ENCODE peak calls at places on chromosome 11, in seven cellular contexts. V is A549; W is cardiac muscle cell; E is AG04449; A is fibroblast of pulmonary artery; T is stimulated activated CD8-positive, alpha-beta memory T cell treated with anti-CD3 and anti-CD28 coated beads, Interleukin-15, amount 100 ng/mL, for 24 hours; F is pulmonary artery endothelial cell. S is an unnamed sample.

GRCh38 chr11:120134106-120134930 is 3.6 kb downstream of the TRIM29 start:
- DNase-seq in W (no peak), E (no peak), T (no peak), F (no peak), A (no peak), V (no peak), S (no peak)

GRCh38 chr11:2247496-2247895 is 22.9 kb downstream of the ASCL2 start:
- DNase-seq in E (no peak), W (no peak), F (no peak), T (no peak), A (no peak), V (no peak), S (no peak)

GRCh38 chr11:128437137-128437536 is 150.2 kb downstream of the ETS1 start:
- DNase-seq in A (peak), T (no peak), E (peak), V (no peak), W (peak), F (peak), S (no peak)

GRCh38 chr11:65382036-65382803 is at the start of gene SLC25A45:
- DNase-seq in V (peak), A (peak), F (peak), W (peak), E (peak), T (peak), S (peak)

GRCh38 chr11:59204736-59205135 is 8.0 kb downstream of the MPEG1 start:
- DNase-seq in T (no peak), W (no peak), V (no peak), A (no peak), F (no peak), E (no peak), S (no peak)

GRCh38 chr11:119626197-119626909 is 102.6 kb downstream of the NECTIN1 start:
- DNase-seq in W (no peak), V (no peak), T (no peak), A (no peak), E (no peak), F (no peak), S (no peak)

GRCh38 chr11:57585301-57585700 is 12.2 kb upstream of the SERPING1 start:
- DNase-seq in F (no peak), W (no peak), E (no peak), A (no peak), V (no peak), T (no peak), S (no peak)

GRCh38 chr11:1130276-1131032 is 27.3 kb upstream of the MUC5AC start:
- DNase-seq in A (no peak), V (no peak), T (no peak), E (no peak), F (no peak), W (no peak), S (no peak)

GRCh38 chr11:802018-802617 is 2.9 kb downstream of the PIDD1 start:
- DNase-seq in V (no peak), E (no peak), T (no peak), W (no peak), F (no peak), A (no peak), S (no peak)

GRCh38 chr11:96394773-96395172 is 5.0 kb downstream of the JRKL start:
- DNase-seq in E (no peak), F (no peak), W (no peak), T (no peak), V (no peak), A (no peak), S (no peak)

GRCh38 chr11:100730266-100730665 is 43.2 kb downstream of the ARHGAP42 start:
- DNase-seq in F (no peak), A (no peak), W (peak), T (no peak), E (peak), V (no peak), S (peak)

GRCh38 chr11:19919050-19919561 is 206.5 kb downstream of the NAV2 start:
- DNase-seq in E (peak), F (peak), W (peak), V (peak), A (peak), T (no peak), S (peak)

GRCh38 chr11:8832571-8833260 is 78.3 kb upstream of the AKIP1 start:
- DNase-seq in W (peak), V (no peak), T (no peak), E (no peak), A (peak), F (no peak), S (no peak)

GRCh38 chr11:42857344-42857743 is 454.5 kb upstream of the API5 start:
- DNase-seq in A (no peak), W (no peak), T (no peak), F (no peak), E (no peak), V (no peak), S (no peak)

GRCh38 chr11:46120711-46121327 is 435 bp downstream of the PHF21A start:
- DNase-seq in A (peak), F (peak), E (peak), V (no peak), T (peak), W (peak), S (no peak)

GRCh38 chr11:117002639-117003305 is 95.5 kb downstream of the SIK3 start:
- DNase-seq in A (no peak), W (no peak), V (no peak), F (no peak), T (no peak), E (no peak), S (no peak)

GRCh38 chr11:120522021-120522420 is 10.5 kb downstream of the GRIK4 start:
- DNase-seq in T (no peak), E (no peak), F (no peak), W (no peak), V (no peak), A (no peak), S (no peak)

GRCh38 chr11:111097191-111097590 is 148.3 kb upstream of the POU2AF2 start:
- DNase-seq in V (peak), E (no peak), W (peak), F (no peak), A (peak), T (no peak), S (no peak)

GRCh38 chr11:64150051-64150450 is 15.9 kb downstream of the MACROD1 start:
- DNase-seq in W (no peak), V (no peak), A (no peak), T (no peak), E (no peak), F (no peak), S (no peak)

GRCh38 chr11:111938687-111939160 is 1.6 kb downstream of the DIXDC1 start:
- DNase-seq in T (no peak), E (no peak), A (peak), W (peak), F (no peak), V (no peak), S (no peak)

GRCh38 chr11:63613517-63614135 is 607 bp downstream of the PLAAT3 start:
- DNase-seq in E (no peak), A (no peak), T (no peak), V (peak), F (no peak), W (peak), S (no peak)

GRCh38 chr11:44837650-44838049 is 110.9 kb downstream of the TSPAN18 start:
- DNase-seq in E (no peak), W (no peak), F (no peak), T (no peak), V (no peak), A (no peak), S (no peak)

GRCh38 chr11:27398413-27398780 is 35.4 kb upstream of the CCDC34 start:
- DNase-seq in F (no peak), W (no peak), V (no peak), E (no peak), A (no peak), T (no peak), S (no peak)

GRCh38 chr11:61129608-61130523 is 27.6 kb downstream of the CD5 start:
- DNase-seq in W (peak), E (peak), V (peak), T (peak), F (peak), A (peak), S (peak)

GRCh38 chr11:93652161-93652597 is 9.3 kb upstream of the CEP295 start:
- DNase-seq in F (no peak), A (peak), E (no peak), T (no peak), W (peak), V (peak), S (no peak)

GRCh38 chr11:45337583-45338360 is 51.6 kb upstream of the SYT13 start:
- DNase-seq in V (no peak), W (no peak), A (no peak), F (no peak), T (no peak), E (no peak), S (no peak)

GRCh38 chr11:71206186-71206585 is 46.2 kb downstream of the SHANK2 start:
- DNase-seq in F (no peak), E (no peak), T (no peak), V (no peak), W (peak), A (peak), S (no peak)

GRCh38 chr11:33040127-33040861 is 922 bp downstream of the TCP11L1 start:
- DNase-seq in A (no peak), E (no peak), F (no peak), V (peak), W (peak), T (no peak), S (no peak)

GRCh38 chr11:127864861-127865260 is 722.5 kb downstream of the ETS1 start:
- DNase-seq in E (no peak), A (no peak), V (no peak), T (no peak), W (no peak), F (no peak), S (no peak)

GRCh38 chr11:23540101-23540561 is 679.9 kb upstream of the CCDC179 start:
- DNase-seq in T (no peak), F (peak), W (peak), E (peak), A (peak), V (peak), S (no peak)

S was measured in AG09309.